ENCODE peak calls at places on chromosomes 2 and 18, in five cellular contexts. One of them, this sample, is unnamed.

GRCh38 chr2:38377501-38378258 is 607 bp upstream of the ATL2 start:
- DNase-seq in AG09319: peak
- DNase-seq in GM20000: no peak
- DNase-seq in MCF 10A: peak
- DNase-seq in endothelial cell: no peak
- DNase-seq in this sample: no peak

GRCh38 chr2:104733544-104733943 is 120.4 kb upstream of the POU3F3 start:
- DNase-seq in GM20000: peak
- DNase-seq in AG09319: no peak
- DNase-seq in endothelial cell: peak
- DNase-seq in MCF 10A: peak
- DNase-seq in this sample: no peak

GRCh38 chr2:23434721-23435121 is 49.7 kb downstream of the KLHL29 start:
- DNase-seq in MCF 10A: peak
- DNase-seq in AG09319: no peak
- DNase-seq in endothelial cell: no peak
- DNase-seq in GM20000: no peak
- DNase-seq in this sample: no peak

GRCh38 chr2:188787661-188788044 is 186.5 kb upstream of the COL3A1 start:
- DNase-seq in AG09319: no peak
- DNase-seq in MCF 10A: no peak
- DNase-seq in GM20000: no peak
- DNase-seq in endothelial cell: no peak
- DNase-seq in this sample: no peak

GRCh38 chr2:157857881-157858280 is 18.2 kb downstream of the ACVR1 start:
- DNase-seq in endothelial cell: no peak
- DNase-seq in MCF 10A: no peak
- DNase-seq in AG09319: no peak
- DNase-seq in GM20000: no peak
- DNase-seq in this sample: no peak

GRCh38 chr2:237883951-237884392 is 24.5 kb downstream of the RAMP1 start:
- DNase-seq in GM20000: no peak
- DNase-seq in AG09319: no peak
- DNase-seq in MCF 10A: no peak
- DNase-seq in endothelial cell: no peak
- DNase-seq in this sample: peak

GRCh38 chr2:128986867-128987268 is 668.2 kb upstream of the HS6ST1 start:
- DNase-seq in endothelial cell: no peak
- DNase-seq in MCF 10A: peak
- DNase-seq in GM20000: no peak
- DNase-seq in AG09319: no peak
- DNase-seq in this sample: no peak

GRCh38 chr2:102365763-102366162 is 10.2 kb downstream of the IL18R1 start:
- DNase-seq in AG09319: no peak
- DNase-seq in GM20000: no peak
- DNase-seq in MCF 10A: no peak
- DNase-seq in endothelial cell: no peak
- DNase-seq in this sample: no peak

GRCh38 chr18:26453370-26454030 is 94.9 kb downstream of the KCTD1 start:
- DNase-seq in endothelial cell: no peak
- DNase-seq in MCF 10A: no peak
- DNase-seq in GM20000: no peak
- DNase-seq in AG09319: no peak
- DNase-seq in this sample: no peak

GRCh38 chr18:48815182-48815520 is 135.6 kb downstream of the SMAD7 start:
- DNase-seq in GM20000: no peak
- DNase-seq in MCF 10A: no peak
- DNase-seq in AG09319: no peak
- DNase-seq in endothelial cell: no peak
- DNase-seq in this sample: no peak

GRCh38 chr2:238562446-238562845 is 135.7 kb downstream of the ASB1 start:
- DNase-seq in AG09319: no peak
- DNase-seq in GM20000: no peak
- DNase-seq in endothelial cell: no peak
- DNase-seq in MCF 10A: no peak
- DNase-seq in this sample: peak

DNA sequence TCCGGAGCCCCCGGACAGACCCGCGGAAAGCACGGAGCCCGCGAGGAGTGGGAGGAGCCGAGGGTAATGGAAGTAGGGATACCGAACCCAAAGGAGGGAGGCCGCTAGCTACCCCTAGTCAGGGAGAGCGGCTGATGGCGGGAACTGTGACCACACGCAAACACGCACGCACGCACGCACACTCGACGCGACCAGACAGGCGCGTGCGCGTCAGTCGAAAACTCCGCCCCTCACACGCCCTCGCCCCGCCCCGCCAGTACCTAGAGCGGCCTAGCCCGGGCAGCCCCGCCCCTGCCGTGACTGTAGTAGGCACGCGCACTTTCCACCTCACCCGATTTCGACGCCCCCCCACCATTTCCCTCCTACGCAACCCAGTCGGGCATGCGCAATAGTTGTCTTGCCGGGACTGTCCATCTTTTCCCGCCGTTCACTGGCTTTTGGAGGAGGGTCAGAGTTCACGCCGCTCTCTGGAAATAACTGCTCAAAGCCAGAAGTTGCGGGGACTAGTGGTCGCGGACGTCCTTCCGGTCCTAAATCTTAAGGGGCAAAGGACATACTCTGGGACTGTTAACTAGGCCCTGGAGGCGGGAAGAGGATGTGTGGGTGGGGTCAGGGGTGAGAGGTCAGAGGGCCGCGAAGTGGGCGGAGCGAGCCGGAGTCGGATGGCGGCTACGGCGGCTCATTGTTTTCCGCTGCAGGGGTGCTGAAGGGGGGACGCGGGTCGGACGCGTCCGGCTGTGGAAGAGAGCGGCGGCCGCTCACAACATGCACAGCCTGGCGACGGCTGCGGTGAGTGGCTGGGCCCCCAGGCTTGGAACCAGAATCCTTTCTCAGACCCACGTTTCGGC is at the start of the genes CNOT9 and USP37:
- DNase-seq in endothelial cell: peak
- DNase-seq in GM20000: peak
- DNase-seq in MCF 10A: peak
- DNase-seq in AG09319: peak
- DNase-seq in this sample: peak
- TF ChIP-seq CTCF in endothelial cell: no peak
- TF ChIP-seq CTCF in GM20000: no peak
- TF ChIP-seq CTCF in MCF 10A: no peak
- TF ChIP-seq CTCF in AG09319: no peak
- TF ChIP-seq CTCF in this sample: no peak

GRCh38 chr18:66129248-66129647 is 378.4 kb downstream of the CDH7 start:
- DNase-seq in AG09319: no peak
- DNase-seq in GM20000: no peak
- DNase-seq in endothelial cell: no peak
- DNase-seq in MCF 10A: no peak
- DNase-seq in this sample: no peak

GRCh38 chr18:66119347-66119746 is 368.5 kb downstream of the CDH7 start:
- DNase-seq in endothelial cell: no peak
- DNase-seq in MCF 10A: no peak
- DNase-seq in AG09319: no peak
- DNase-seq in GM20000: no peak
- DNase-seq in this sample: no peak

DNA sequence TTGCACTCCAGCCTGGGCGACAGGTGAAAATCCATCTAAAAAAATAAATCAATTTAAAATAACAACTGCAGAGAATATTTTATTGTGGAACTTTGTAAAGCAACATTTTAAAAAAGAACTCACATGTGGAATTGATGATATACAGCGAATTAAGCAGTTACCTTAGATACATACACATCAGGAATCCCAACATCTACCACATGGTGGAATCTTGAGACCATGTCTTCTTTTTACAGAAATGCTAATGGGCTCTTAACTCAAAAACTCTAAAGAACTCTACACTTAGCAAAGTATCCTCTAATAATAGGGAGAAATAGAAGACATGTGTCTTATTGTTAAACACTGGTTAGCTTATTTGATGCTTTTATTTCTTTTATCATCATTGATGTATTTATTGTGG is 373.6 kb downstream of the CDH7 start:
- DNase-seq in AG09319: no peak
- DNase-seq in GM20000: no peak
- DNase-seq in endothelial cell: no peak
- DNase-seq in MCF 10A: peak
- DNase-seq in this sample: no peak
- TF ChIP-seq CTCF in AG09319: no peak
- TF ChIP-seq CTCF in GM20000: no peak
- TF ChIP-seq CTCF in endothelial cell: peak
- TF ChIP-seq CTCF in MCF 10A: no peak
- TF ChIP-seq CTCF in this sample: no peak

GRCh38 chr2:151189125-151189524 is 72.5 kb downstream of the RBM43 start:
- DNase-seq in AG09319: no peak
- DNase-seq in endothelial cell: no peak
- DNase-seq in MCF 10A: no peak
- DNase-seq in GM20000: no peak
- DNase-seq in this sample: no peak

GRCh38 chr2:151192681-151193080 is 69.0 kb downstream of the RBM43 start:
- DNase-seq in AG09319: no peak
- DNase-seq in MCF 10A: no peak
- DNase-seq in endothelial cell: no peak
- DNase-seq in GM20000: no peak
- DNase-seq in this sample: no peak

GRCh38 chr2:151198646-151199045 is 63.0 kb downstream of the RBM43 start:
- DNase-seq in MCF 10A: no peak
- DNase-seq in endothelial cell: no peak
- DNase-seq in AG09319: no peak
- DNase-seq in GM20000: no peak
- DNase-seq in this sample: no peak

GRCh38 chr2:151197184-151198070 is 64.2 kb downstream of the RBM43 start:
- DNase-seq in MCF 10A: no peak
- DNase-seq in AG09319: no peak
- DNase-seq in GM20000: no peak
- DNase-seq in endothelial cell: no peak
- DNase-seq in this sample: no peak

DNA sequence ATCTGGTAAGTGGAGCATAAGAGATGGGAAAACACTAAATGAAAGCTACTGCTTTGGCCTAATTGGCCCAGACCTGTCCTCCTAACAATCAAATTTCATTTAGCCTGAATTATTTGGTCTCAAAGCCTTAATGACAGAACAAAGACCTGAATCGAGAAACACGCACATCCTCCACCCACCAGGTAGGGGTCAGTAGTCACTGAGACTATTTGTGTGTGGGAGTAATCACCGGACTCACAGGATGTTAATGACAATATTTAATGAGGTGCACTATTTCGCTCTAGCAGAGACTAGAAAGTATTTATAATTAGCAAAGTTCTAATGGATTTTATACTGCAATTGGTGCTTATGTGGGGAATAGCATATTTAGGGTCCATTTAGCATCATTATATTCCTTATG is 68.1 kb downstream of the RBM43 start:
- DNase-seq in AG09319: no peak
- DNase-seq in GM20000: no peak
- DNase-seq in endothelial cell: no peak
- DNase-seq in MCF 10A: no peak
- DNase-seq in this sample: no peak
- TF ChIP-seq CTCF in AG09319: no peak
- TF ChIP-seq CTCF in GM20000: no peak
- TF ChIP-seq CTCF in endothelial cell: no peak
- TF ChIP-seq CTCF in MCF 10A: no peak
- TF ChIP-seq CTCF in this sample: no peak

GRCh38 chr2:219435701-219436100 is 1.1 kb downstream of the SPEG start:
- DNase-seq in endothelial cell: no peak
- DNase-seq in AG09319: no peak
- DNase-seq in GM20000: no peak
- DNase-seq in MCF 10A: no peak
- DNase-seq in this sample: no peak

GRCh38 chr2:219434468-219434717 is 250 bp upstream of the SPEG start:
- DNase-seq in endothelial cell: no peak
- DNase-seq in MCF 10A: no peak
- DNase-seq in AG09319: no peak
- DNase-seq in GM20000: no peak
- DNase-seq in this sample: no peak

GRCh38 chr2:219436491-219436890 is 1.8 kb downstream of the SPEG start:
- DNase-seq in AG09319: no peak
- DNase-seq in GM20000: no peak
- DNase-seq in endothelial cell: no peak
- DNase-seq in MCF 10A: no peak
- DNase-seq in this sample: no peak

GRCh38 chr2:219434718-219435525 is at the start of gene SPEG:
- DNase-seq in endothelial cell: no peak
- DNase-seq in MCF 10A: no peak
- DNase-seq in AG09319: no peak
- DNase-seq in GM20000: no peak
- DNase-seq in this sample: peak

DNA sequence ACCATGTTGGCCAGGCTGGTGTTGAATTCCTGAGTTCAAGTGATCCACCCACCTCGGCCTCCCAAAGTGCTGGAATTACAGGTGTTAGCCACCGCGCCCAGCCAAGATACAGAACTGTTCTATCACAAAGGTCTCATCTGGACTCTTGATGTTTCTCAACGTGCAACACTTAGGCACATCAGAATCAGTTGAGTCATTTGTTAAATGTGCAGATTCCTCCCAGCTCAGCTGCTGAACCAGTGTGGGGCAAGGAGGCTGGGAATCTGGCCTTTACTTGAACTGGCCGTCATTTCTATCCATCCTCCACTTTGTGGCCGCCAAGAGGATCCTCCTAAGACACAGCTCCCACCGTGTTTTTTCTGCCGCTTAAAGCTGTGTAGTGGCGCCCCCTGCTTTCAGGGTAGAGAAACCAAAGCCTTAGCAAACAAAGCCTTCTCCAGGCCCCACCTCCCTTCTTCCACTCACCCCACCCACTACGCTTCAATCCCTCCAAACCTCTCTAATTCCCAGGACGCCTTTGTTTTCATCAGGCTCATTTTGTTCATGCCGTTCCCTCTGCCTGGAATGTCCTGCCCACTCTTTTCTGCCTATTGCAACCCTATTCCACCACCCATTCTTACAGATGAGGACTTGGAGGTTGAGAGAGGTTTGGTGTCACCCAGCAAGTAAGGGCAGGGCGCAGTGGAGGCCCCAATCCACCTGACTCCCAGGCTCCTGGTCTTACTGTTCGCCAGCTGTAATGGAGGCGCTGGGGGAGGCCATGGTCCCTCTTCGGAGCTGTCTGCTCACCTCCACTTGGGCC is 776 bp upstream of the SPEG start:
- DNase-seq in MCF 10A: peak
- DNase-seq in GM20000: no peak
- DNase-seq in AG09319: no peak
- DNase-seq in endothelial cell: peak
- DNase-seq in this sample: no peak
- TF ChIP-seq CTCF in MCF 10A: peak
- TF ChIP-seq CTCF in GM20000: no peak
- TF ChIP-seq CTCF in AG09319: peak
- TF ChIP-seq CTCF in endothelial cell: peak
- TF ChIP-seq CTCF in this sample: no peak

GRCh38 chr2:166128156-166128505 is 311 bp upstream of the SCN1A start:
- DNase-seq in GM20000: no peak
- DNase-seq in endothelial cell: no peak
- DNase-seq in AG09319: no peak
- DNase-seq in MCF 10A: no peak
- DNase-seq in this sample: no peak
- TF ChIP-seq CTCF in GM20000: no peak
- TF ChIP-seq CTCF in endothelial cell: no peak
- TF ChIP-seq CTCF in AG09319: no peak
- TF ChIP-seq CTCF in MCF 10A: no peak
- TF ChIP-seq CTCF in this sample: no peak

This sample was measured in kidney.